ENCODE peak calls at places on chromosomes 3 and 15, in eight cellular contexts. One of them, this sample, is unnamed.

GRCh38 chr3:124610130-124610529 is 120.1 kb upstream of the UMPS start:
- DNase-seq in HT-29: no peak
- DNase-seq in SW 1271: no peak
- DNase-seq in Kasumi-1: no peak
- DNase-seq in RCC 7860: no peak
- DNase-seq in NCI-H1105 treated with DMSO at 0.1 percent for 48 hours: no peak
- DNase-seq in NCI-H1092 treated with DMSO at 0.1 percent for 48 hours: no peak
- DNase-seq in central memory CD4-positive, alpha-beta T cell: no peak
- DNase-seq in this sample: no peak

GRCh38 chr3:47017504-47018268 is 38.2 kb downstream of the NBEAL2 start:
- DNase-seq in HT-29: no peak
- DNase-seq in SW 1271: no peak
- DNase-seq in Kasumi-1: peak; percentile 80
- DNase-seq in RCC 7860: peak; percentile 59
- DNase-seq in NCI-H1105 treated with DMSO at 0.1 percent for 48 hours: no peak
- DNase-seq in NCI-H1092 treated with DMSO at 0.1 percent for 48 hours: no peak
- DNase-seq in central memory CD4-positive, alpha-beta T cell: no peak
- DNase-seq in this sample: no peak

GRCh38 chr3:179264456-179264855 is 13.5 kb upstream of the KCNMB3 start:
- DNase-seq in HT-29: no peak
- DNase-seq in SW 1271: no peak
- DNase-seq in Kasumi-1: no peak
- DNase-seq in RCC 7860: no peak
- DNase-seq in NCI-H1105 treated with DMSO at 0.1 percent for 48 hours: no peak
- DNase-seq in NCI-H1092 treated with DMSO at 0.1 percent for 48 hours: no peak
- DNase-seq in central memory CD4-positive, alpha-beta T cell: no peak
- DNase-seq in this sample: no peak

GRCh38 chr15:75170711-75171341 is 30.9 kb upstream of the C15orf39 start:
- DNase-seq in HT-29: peak; percentile 92
- DNase-seq in SW 1271: no peak
- DNase-seq in Kasumi-1: no peak
- DNase-seq in RCC 7860: no peak
- DNase-seq in NCI-H1105 treated with DMSO at 0.1 percent for 48 hours: peak; percentile 1
- DNase-seq in NCI-H1092 treated with DMSO at 0.1 percent for 48 hours: no peak
- DNase-seq in central memory CD4-positive, alpha-beta T cell: no peak
- DNase-seq in this sample: no peak

GRCh38 chr15:93058904-93059427 is 30.0 kb downstream of the RGMA start:
- DNase-seq in HT-29: no peak
- DNase-seq in SW 1271: no peak
- DNase-seq in Kasumi-1: no peak
- DNase-seq in RCC 7860: no peak
- DNase-seq in NCI-H1105 treated with DMSO at 0.1 percent for 48 hours: no peak
- DNase-seq in NCI-H1092 treated with DMSO at 0.1 percent for 48 hours: no peak
- DNase-seq in central memory CD4-positive, alpha-beta T cell: no peak
- DNase-seq in this sample: no peak

GRCh38 chr3:40971191-40972168 is 227.8 kb upstream of the CTNNB1 start:
- DNase-seq in HT-29: peak; percentile 76
- DNase-seq in SW 1271: peak; percentile 90
- DNase-seq in Kasumi-1: peak; percentile 83
- DNase-seq in RCC 7860: peak; percentile 99
- DNase-seq in NCI-H1105 treated with DMSO at 0.1 percent for 48 hours: peak; percentile 40
- DNase-seq in NCI-H1092 treated with DMSO at 0.1 percent for 48 hours: peak; percentile 54
- DNase-seq in central memory CD4-positive, alpha-beta T cell: no peak
- DNase-seq in this sample: peak; percentile 65

GRCh38 chr3:52440249-52440551 is 4.7 kb downstream of the SEMA3G start:
- DNase-seq in HT-29: no peak
- DNase-seq in SW 1271: no peak
- DNase-seq in Kasumi-1: no peak
- DNase-seq in RCC 7860: no peak
- DNase-seq in NCI-H1105 treated with DMSO at 0.1 percent for 48 hours: no peak
- DNase-seq in NCI-H1092 treated with DMSO at 0.1 percent for 48 hours: no peak
- DNase-seq in central memory CD4-positive, alpha-beta T cell: no peak
- DNase-seq in this sample: no peak

GRCh38 chr3:31572605-31573459 is 40.1 kb downstream of the STT3B start:
- DNase-seq in HT-29: no peak
- DNase-seq in SW 1271: no peak
- DNase-seq in Kasumi-1: peak; percentile 52
- DNase-seq in RCC 7860: no peak
- DNase-seq in NCI-H1105 treated with DMSO at 0.1 percent for 48 hours: no peak
- DNase-seq in NCI-H1092 treated with DMSO at 0.1 percent for 48 hours: no peak
- DNase-seq in central memory CD4-positive, alpha-beta T cell: no peak
- DNase-seq in this sample: no peak

GRCh38 chr15:31341501-31342195 is 15.0 kb downstream of the KLF13 start:
- DNase-seq in HT-29: no peak
- DNase-seq in SW 1271: no peak
- DNase-seq in Kasumi-1: no peak
- DNase-seq in RCC 7860: no peak
- DNase-seq in NCI-H1105 treated with DMSO at 0.1 percent for 48 hours: peak; percentile 33
- DNase-seq in NCI-H1092 treated with DMSO at 0.1 percent for 48 hours: no peak
- DNase-seq in central memory CD4-positive, alpha-beta T cell: peak; percentile 46
- DNase-seq in this sample: no peak

GRCh38 chr3:177676947-177677587 is 479.8 kb upstream of the TBL1XR1 start:
- DNase-seq in HT-29: no peak
- DNase-seq in SW 1271: no peak
- DNase-seq in Kasumi-1: no peak
- DNase-seq in RCC 7860: no peak
- DNase-seq in NCI-H1105 treated with DMSO at 0.1 percent for 48 hours: no peak
- DNase-seq in NCI-H1092 treated with DMSO at 0.1 percent for 48 hours: peak; percentile 26
- DNase-seq in central memory CD4-positive, alpha-beta T cell: no peak
- DNase-seq in this sample: no peak

GRCh38 chr3:32630266-32630665 is 54.7 kb upstream of the CNOT10 start:
- DNase-seq in HT-29: no peak
- DNase-seq in SW 1271: no peak
- DNase-seq in Kasumi-1: no peak
- DNase-seq in RCC 7860: no peak
- DNase-seq in NCI-H1105 treated with DMSO at 0.1 percent for 48 hours: no peak
- DNase-seq in NCI-H1092 treated with DMSO at 0.1 percent for 48 hours: no peak
- DNase-seq in central memory CD4-positive, alpha-beta T cell: no peak
- DNase-seq in this sample: no peak

GRCh38 chr3:66000506-66000905 is 38.2 kb downstream of the MAGI1 start:
- DNase-seq in HT-29: no peak
- DNase-seq in SW 1271: no peak
- DNase-seq in Kasumi-1: no peak
- DNase-seq in RCC 7860: no peak
- DNase-seq in NCI-H1105 treated with DMSO at 0.1 percent for 48 hours: no peak
- DNase-seq in NCI-H1092 treated with DMSO at 0.1 percent for 48 hours: no peak
- DNase-seq in central memory CD4-positive, alpha-beta T cell: no peak
- DNase-seq in this sample: no peak

GRCh38 chr15:49696441-49696840 is 75.6 kb downstream of the DTWD1 start:
- DNase-seq in HT-29: no peak
- DNase-seq in SW 1271: no peak
- DNase-seq in Kasumi-1: no peak
- DNase-seq in RCC 7860: no peak
- DNase-seq in NCI-H1105 treated with DMSO at 0.1 percent for 48 hours: no peak
- DNase-seq in NCI-H1092 treated with DMSO at 0.1 percent for 48 hours: no peak
- DNase-seq in central memory CD4-positive, alpha-beta T cell: no peak
- DNase-seq in this sample: no peak

GRCh38 chr3:132535575-132536441 is 61.3 kb upstream of the ACKR4 start:
- DNase-seq in HT-29: peak; percentile 81
- DNase-seq in SW 1271: no peak
- DNase-seq in Kasumi-1: peak; percentile 70
- DNase-seq in RCC 7860: peak; percentile 54
- DNase-seq in NCI-H1105 treated with DMSO at 0.1 percent for 48 hours: peak; percentile 65
- DNase-seq in NCI-H1092 treated with DMSO at 0.1 percent for 48 hours: peak; percentile 47
- DNase-seq in central memory CD4-positive, alpha-beta T cell: peak; percentile 18
- DNase-seq in this sample: peak; percentile 78

GRCh38 chr3:170690133-170690981 is 104.5 kb upstream of the SLC7A14 start:
- DNase-seq in HT-29: peak; percentile 82
- DNase-seq in SW 1271: no peak
- DNase-seq in Kasumi-1: peak; percentile 27
- DNase-seq in RCC 7860: no peak
- DNase-seq in NCI-H1105 treated with DMSO at 0.1 percent for 48 hours: peak; percentile 29
- DNase-seq in NCI-H1092 treated with DMSO at 0.1 percent for 48 hours: peak; percentile 31
- DNase-seq in central memory CD4-positive, alpha-beta T cell: no peak
- DNase-seq in this sample: no peak

GRCh38 chr3:10744098-10744465 is 71.9 kb upstream of the SLC6A11 start:
- DNase-seq in HT-29: peak; percentile 28
- DNase-seq in SW 1271: peak; percentile 9
- DNase-seq in Kasumi-1: no peak
- DNase-seq in RCC 7860: no peak
- DNase-seq in NCI-H1105 treated with DMSO at 0.1 percent for 48 hours: peak; percentile 1
- DNase-seq in NCI-H1092 treated with DMSO at 0.1 percent for 48 hours: no peak
- DNase-seq in central memory CD4-positive, alpha-beta T cell: no peak
- DNase-seq in this sample: no peak

GRCh38 chr15:39939487-39940452 is 5.9 kb downstream of the EIF2AK4 start:
- DNase-seq in HT-29: no peak
- DNase-seq in SW 1271: no peak
- DNase-seq in Kasumi-1: no peak
- DNase-seq in RCC 7860: no peak
- DNase-seq in NCI-H1105 treated with DMSO at 0.1 percent for 48 hours: no peak
- DNase-seq in NCI-H1092 treated with DMSO at 0.1 percent for 48 hours: no peak
- DNase-seq in central memory CD4-positive, alpha-beta T cell: no peak
- DNase-seq in this sample: no peak

GRCh38 chr15:81859737-81860516 is 185.9 kb downstream of the MEX3B start:
- DNase-seq in HT-29: no peak
- DNase-seq in SW 1271: no peak
- DNase-seq in Kasumi-1: no peak
- DNase-seq in RCC 7860: no peak
- DNase-seq in NCI-H1105 treated with DMSO at 0.1 percent for 48 hours: peak; percentile 72
- DNase-seq in NCI-H1092 treated with DMSO at 0.1 percent for 48 hours: peak; percentile 70
- DNase-seq in central memory CD4-positive, alpha-beta T cell: no peak
- DNase-seq in this sample: no peak

GRCh38 chr3:46710229-46710628 is 7.4 kb downstream of the PRSS50 start:
- DNase-seq in HT-29: no peak
- DNase-seq in SW 1271: no peak
- DNase-seq in Kasumi-1: no peak
- DNase-seq in RCC 7860: no peak
- DNase-seq in NCI-H1105 treated with DMSO at 0.1 percent for 48 hours: no peak
- DNase-seq in NCI-H1092 treated with DMSO at 0.1 percent for 48 hours: no peak
- DNase-seq in central memory CD4-positive, alpha-beta T cell: no peak
- DNase-seq in this sample: no peak

GRCh38 chr3:194095902-194096301 is 40.0 kb upstream of the HES1 start:
- DNase-seq in HT-29: no peak
- DNase-seq in SW 1271: no peak
- DNase-seq in Kasumi-1: no peak
- DNase-seq in RCC 7860: no peak
- DNase-seq in NCI-H1105 treated with DMSO at 0.1 percent for 48 hours: no peak
- DNase-seq in NCI-H1092 treated with DMSO at 0.1 percent for 48 hours: no peak
- DNase-seq in central memory CD4-positive, alpha-beta T cell: no peak
- DNase-seq in this sample: no peak

GRCh38 chr15:65595960-65596359 is 15.0 kb downstream of the INTS14 start:
- DNase-seq in HT-29: peak; percentile 35
- DNase-seq in SW 1271: no peak
- DNase-seq in Kasumi-1: peak; percentile 59
- DNase-seq in RCC 7860: no peak
- DNase-seq in NCI-H1105 treated with DMSO at 0.1 percent for 48 hours: peak; percentile 54
- DNase-seq in NCI-H1092 treated with DMSO at 0.1 percent for 48 hours: no peak
- DNase-seq in central memory CD4-positive, alpha-beta T cell: no peak
- DNase-seq in this sample: no peak

GRCh38 chr3:46286936-46287335 is 44.7 kb downstream of the CCR3 start:
- DNase-seq in HT-29: no peak
- DNase-seq in SW 1271: no peak
- DNase-seq in Kasumi-1: no peak
- DNase-seq in RCC 7860: no peak
- DNase-seq in NCI-H1105 treated with DMSO at 0.1 percent for 48 hours: no peak
- DNase-seq in NCI-H1092 treated with DMSO at 0.1 percent for 48 hours: no peak
- DNase-seq in central memory CD4-positive, alpha-beta T cell: no peak
- DNase-seq in this sample: no peak

GRCh38 chr3:100600181-100601042 is 9.0 kb upstream of the ADGRG7 start:
- DNase-seq in HT-29: peak; percentile 70
- DNase-seq in SW 1271: no peak
- DNase-seq in Kasumi-1: no peak
- DNase-seq in RCC 7860: no peak
- DNase-seq in NCI-H1105 treated with DMSO at 0.1 percent for 48 hours: peak; percentile 35
- DNase-seq in NCI-H1092 treated with DMSO at 0.1 percent for 48 hours: no peak
- DNase-seq in central memory CD4-positive, alpha-beta T cell: peak; percentile 4
- DNase-seq in this sample: no peak

GRCh38 chr3:52047295-52047960 is 8.9 kb downstream of the DUSP7 start:
- DNase-seq in HT-29: no peak
- DNase-seq in SW 1271: no peak
- DNase-seq in Kasumi-1: no peak
- DNase-seq in RCC 7860: peak; percentile 7
- DNase-seq in NCI-H1105 treated with DMSO at 0.1 percent for 48 hours: no peak
- DNase-seq in NCI-H1092 treated with DMSO at 0.1 percent for 48 hours: no peak
- DNase-seq in central memory CD4-positive, alpha-beta T cell: no peak
- DNase-seq in this sample: no peak